ENCODE peak calls at places on chromosomes 7 and 10, in four cellular contexts. J is fibroblast of lung, Q is adrenal gland, R is body of pancreas. F is an unnamed sample.

GRCh38 chr10:15660990-15661389 is 58.7 kb downstream of the ITGA8 start:
- DNase-seq in J (no peak), Q (no peak), R (no peak), F (no peak)

GRCh38 chr10:78319371-78319770 is 285.7 kb downstream of the RPS24 start:
- DNase-seq in J (no peak), Q (no peak), R (no peak), F (no peak)

GRCh38 chr10:23694446-23694920 is 255.6 kb downstream of the OTUD1 start:
- DNase-seq in J (no peak), Q (no peak), R (no peak), F (no peak)

GRCh38 chr10:4512557-4513286 is 313.3 kb upstream of the AKR1E2 start:
- DNase-seq in J (peak), Q (no peak), R (peak), F (no peak)

GRCh38 chr7:36284470-36284869 is 105.2 kb upstream of the ANLN start:
- DNase-seq in J (no peak), Q (no peak), R (no peak), F (no peak)

GRCh38 chr10:17056781-17057191 is 72.8 kb downstream of the CUBN start:
- DNase-seq in J (peak), Q (no peak), R (no peak), F (no peak)

GRCh38 chr10:110600487-110601101 is 33.1 kb downstream of the SMC3 start:
- DNase-seq in J (peak), Q (peak), R (peak), F (no peak)

GRCh38 chr10:70513848-70514309 is 35.3 kb downstream of the PALD1 start:
- DNase-seq in J (no peak), Q (no peak), R (peak), F (no peak)

GRCh38 chr7:123966936-123967335 is 41.9 kb downstream of the SPAM1 start:
- DNase-seq in J (peak), Q (no peak), R (peak), F (no peak)

GRCh38 chr7:137337902-137338301 is 5.6 kb downstream of the PTN start:
- DNase-seq in J (no peak), Q (no peak), R (no peak), F (no peak)

GRCh38 chr7:29612596-29612995 is 49.0 kb downstream of the PRR15 start:
- DNase-seq in J (no peak), Q (no peak), R (no peak), F (no peak)

GRCh38 chr7:31095286-31096197 is 43.4 kb downstream of the ADCYAP1R1 start:
- DNase-seq in J (no peak), Q (no peak), R (no peak), F (no peak)

GRCh38 chr10:28130267-28130666 is 131.4 kb upstream of the ODAD2 start:
- DNase-seq in J (peak), Q (no peak), R (no peak), F (no peak)

GRCh38 chr10:92241158-92241500 is 49.7 kb downstream of the CPEB3 start:
- DNase-seq in J (no peak), Q (peak), R (peak), F (peak)

GRCh38 chr10:76946268-76946667 is 691.3 kb downstream of the KCNMA1 start:
- DNase-seq in J (peak), Q (no peak), R (no peak), F (no peak)
- H3K27ac ChIP-seq in J (no peak), Q (no peak), R (no peak), F (no peak)

GRCh38 chr7:332646-333398 is 42.9 kb downstream of the FOXL3 start:
- DNase-seq in J (peak), Q (peak), R (peak), F (peak)

GRCh38 chr7:329691-330281 is 39.8 kb downstream of the FOXL3 start:
- DNase-seq in J (no peak), Q (no peak), R (no peak), F (no peak)

GRCh38 chr7:333399-333776 is 43.4 kb downstream of the FOXL3 start:
- DNase-seq in J (no peak), Q (peak), R (peak), F (no peak)

GRCh38 chr7:330554-331230 is 40.7 kb downstream of the FOXL3 start:
- DNase-seq in J (no peak), Q (no peak), R (no peak), F (no peak)

GRCh38 chr7:332020-332517 is 42.1 kb downstream of the FOXL3 start:
- DNase-seq in J (no peak), Q (no peak), R (peak), F (no peak)
- H3K27ac ChIP-seq in J (no peak), Q (no peak), R (peak), F (no peak)

GRCh38 chr7:104982308-104982755 is 31.7 kb upstream of the KMT2E start:
- DNase-seq in J (no peak), Q (no peak), R (no peak), F (no peak)

GRCh38 chr7:104979167-104979841 is 34.7 kb upstream of the KMT2E start:
- DNase-seq in J (peak), Q (no peak), R (no peak), F (no peak)

GRCh38 chr7:104981671-104982036 is 32.4 kb upstream of the KMT2E start:
- DNase-seq in J (no peak), Q (no peak), R (no peak), F (no peak)

GRCh38 chr7:104980969-104981670 is 32.9 kb upstream of the KMT2E start:
- DNase-seq in J (peak), Q (no peak), R (no peak), F (no peak)

DNA sequence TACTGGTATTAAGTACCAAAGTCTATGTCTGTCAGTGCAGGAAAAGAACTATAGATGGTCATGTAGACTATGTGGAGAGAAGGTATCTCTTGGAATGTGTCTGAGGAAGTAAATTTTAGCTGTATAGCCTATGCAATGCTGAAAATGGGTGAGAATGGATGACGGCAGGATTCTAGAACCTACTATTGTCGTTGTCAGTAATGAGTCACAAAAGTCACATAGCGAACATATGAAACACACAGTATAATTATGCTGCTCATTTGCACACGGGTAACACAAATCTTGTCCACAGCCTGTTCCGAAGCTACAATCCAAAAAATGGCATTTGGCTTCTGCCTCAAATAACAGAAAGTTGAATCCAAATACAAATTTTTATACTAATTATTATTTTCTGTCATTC is 33.6 kb upstream of the KMT2E start:
- DNase-seq in J (no peak), Q (no peak), R (no peak), F (no peak)
- H3K27ac ChIP-seq in J (peak), Q (no peak), R (peak), F (peak)

GRCh38 chr7:66920256-66920655 is 769 bp upstream of the TMEM248 start:
- DNase-seq in J (no peak), Q (no peak), R (no peak), F (no peak)
- H3K27ac ChIP-seq in J (peak), Q (no peak), R (peak), F (no peak)

GRCh38 chr10:69086131-69086530 is 1.8 kb upstream of the SRGN start:
- DNase-seq in J (no peak), Q (no peak), R (no peak), F (no peak)
- H3K27ac ChIP-seq in J (peak), Q (peak), R (peak), F (peak)

GRCh38 chr10:101721806-101722205 is 26.8 kb upstream of the FBXW4 start:
- DNase-seq in J (no peak), Q (no peak), R (no peak), F (no peak)

GRCh38 chr10:101723176-101723575 is 28.2 kb upstream of the FBXW4 start:
- DNase-seq in J (no peak), Q (no peak), R (no peak), F (no peak)

GRCh38 chr10:101725296-101725695 is 30.3 kb upstream of the FBXW4 start:
- DNase-seq in J (no peak), Q (no peak), R (no peak), F (no peak)

GRCh38 chr10:101725843-101726242 is 30.9 kb upstream of the FBXW4 start:
- DNase-seq in J (no peak), Q (no peak), R (no peak), F (no peak)

GRCh38 chr10:101724446-101724845 is 29.5 kb upstream of the FBXW4 start:
- DNase-seq in J (no peak), Q (no peak), R (no peak), F (no peak)
- H3K27ac ChIP-seq in J (no peak), Q (no peak), R (no peak), F (no peak)

DNA sequence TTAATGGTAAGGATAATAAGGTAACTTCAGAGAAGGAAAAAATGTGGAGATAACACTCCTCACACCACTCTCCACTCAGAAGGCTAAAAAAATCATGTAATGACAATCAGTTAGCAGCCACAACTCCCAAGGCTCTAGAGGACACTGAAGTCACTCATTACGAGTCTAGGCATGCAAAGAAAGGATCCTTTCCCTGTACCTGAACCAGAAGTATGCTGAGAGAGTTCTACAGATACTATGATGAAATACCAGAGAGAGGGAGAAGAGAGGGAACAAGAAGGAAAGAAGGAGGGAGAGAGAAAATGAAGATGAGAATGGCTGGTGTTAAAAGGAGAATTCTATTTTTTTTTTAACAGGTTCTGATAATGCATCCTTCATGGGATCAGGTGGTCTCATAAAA is 224.3 kb upstream of the PLXNA4 start:
- DNase-seq in J (no peak), Q (no peak), R (no peak), F (no peak)
- H3K27ac ChIP-seq in J (no peak), Q (no peak), R (no peak), F (no peak)

DNA sequence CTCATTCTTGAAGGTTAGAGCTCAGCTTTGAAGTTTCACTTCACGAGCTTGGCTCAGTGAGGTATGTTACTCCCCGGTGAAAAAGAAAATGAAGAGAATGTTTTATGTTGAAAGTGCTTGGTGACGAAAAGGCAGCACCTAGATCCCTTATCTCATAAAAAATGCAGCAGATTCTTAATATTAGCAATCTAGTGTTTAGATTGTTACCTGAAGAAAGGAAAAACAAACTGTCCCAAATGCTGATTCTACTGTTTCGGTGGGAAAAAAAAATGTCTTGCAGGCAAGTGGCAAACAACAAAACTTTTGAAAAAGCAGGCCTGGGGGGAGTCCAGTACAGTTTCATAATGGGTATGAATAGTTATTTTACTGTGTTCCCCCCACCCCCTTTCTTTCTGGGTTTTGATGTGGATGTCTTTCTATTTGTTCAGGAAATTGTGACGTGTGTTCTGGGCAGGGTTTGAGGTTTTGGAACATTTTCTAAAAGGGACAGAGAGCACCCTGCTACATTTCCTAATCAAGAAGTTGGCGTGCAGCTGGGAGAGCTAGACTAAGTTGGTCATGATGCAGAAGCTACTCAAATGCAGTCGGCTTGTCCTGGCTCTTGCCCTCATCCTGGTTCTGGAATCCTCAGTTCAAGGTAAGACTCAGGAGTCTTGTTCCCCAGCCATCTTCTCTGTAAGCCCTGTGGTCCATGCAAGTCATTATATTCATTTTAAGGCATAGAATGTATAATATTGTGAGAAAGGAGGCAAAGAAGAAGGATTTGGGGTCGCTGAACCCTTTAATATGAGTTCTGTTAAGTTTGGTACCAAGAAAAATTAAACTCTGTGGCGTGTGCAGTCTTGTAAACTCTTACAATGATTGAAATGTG is at the start of gene SRGN:
- DNase-seq in J (peak), Q (peak), R (peak), F (no peak)
- H3K27ac ChIP-seq in J (peak), Q (peak), R (peak), F (peak)

GRCh38 chr7:80838643-80839042 is 80.2 kb downstream of the SEMA3C start:
- DNase-seq in J (no peak), Q (no peak), R (no peak), F (no peak)

GRCh38 chr7:80841566-80842478 is 77.0 kb downstream of the SEMA3C start:
- DNase-seq in J (peak), Q (no peak), R (no peak), F (no peak)

GRCh38 chr7:80843018-80843671 is 75.7 kb downstream of the SEMA3C start:
- DNase-seq in J (peak), Q (no peak), R (no peak), F (no peak)

GRCh38 chr7:80844916-80845315 is 73.9 kb downstream of the SEMA3C start:
- DNase-seq in J (peak), Q (no peak), R (no peak), F (no peak)

GRCh38 chr7:80842479-80842797 is 76.4 kb downstream of the SEMA3C start:
- DNase-seq in J (no peak), Q (no peak), R (no peak), F (no peak)
- H3K27ac ChIP-seq in J (no peak), Q (no peak), R (no peak), F (no peak)